ENCODE peak calls at places on chromosomes 3 and 15, in four cellular contexts. F, R, D and J are unnamed samples.

GRCh38 chr3:76497636-76498035 is 542.3 kb upstream of the ROBO2 start:
- DNase-seq in F (peak; percentile 64), R (no peak), D (no peak), J (no peak)

GRCh38 chr3:148379763-148380162 is 317.9 kb upstream of the AGTR1 start:
- DNase-seq in F (peak; percentile 82), R (no peak), D (peak; percentile 64), J (peak; percentile 58)

GRCh38 chr3:170372190-170372879 is 14.8 kb downstream of the SKIL start:
- DNase-seq in F (no peak), R (no peak), D (no peak), J (no peak)

GRCh38 chr3:160098261-160098908 is 109.8 kb downstream of the IL12A start:
- DNase-seq in F (no peak), R (no peak), D (no peak), J (no peak)

GRCh38 chr15:60017538-60018199 is 13.6 kb downstream of the FOXB1 start:
- DNase-seq in F (peak; percentile 77), R (no peak), D (peak; percentile 20), J (peak; percentile 67)

GRCh38 chr15:40825661-40826088 is 2.8 kb downstream of the PPP1R14D start:
- DNase-seq in F (peak; percentile 37), R (no peak), D (no peak), J (peak; percentile 82)

GRCh38 chr3:8639585-8639984 is 5.0 kb downstream of the SSUH2 start:
- DNase-seq in F (no peak), R (no peak), D (no peak), J (no peak)

GRCh38 chr3:143567823-143568222 is 280.4 kb downstream of the SLC9A9 start:
- DNase-seq in F (peak; percentile 15), R (no peak), D (no peak), J (no peak)

GRCh38 chr15:74053941-74054529 is 28.3 kb downstream of the GOLGA6A start:
- DNase-seq in F (peak; percentile 46), R (peak; percentile 52), D (peak; percentile 62), J (peak; percentile 43)

GRCh38 chr15:73870700-73871408 is 2.5 kb upstream of the TBC1D21 start:
- DNase-seq in F (peak; percentile 15), R (no peak), D (no peak), J (peak; percentile 8)

GRCh38 chr3:43190682-43191081 is 84.8 kb upstream of the POMGNT2 start:
- DNase-seq in F (peak; percentile 65), R (no peak), D (no peak), J (peak; percentile 89)

GRCh38 chr3:127299276-127299675 is 11.4 kb upstream of the PRR20G start:
- DNase-seq in F (no peak), R (no peak), D (peak; percentile 55), J (no peak)

GRCh38 chr15:67479781-67480180 is 41.1 kb upstream of the C15orf61 start:
- DNase-seq in F (no peak), R (no peak), D (no peak), J (no peak)

GRCh38 chr3:185103359-185104127 is 49.3 kb downstream of the C3orf70 start:
- DNase-seq in F (no peak), R (no peak), D (no peak), J (no peak)

GRCh38 chr3:31370681-31371080 is 162.0 kb upstream of the STT3B start:
- DNase-seq in F (no peak), R (no peak), D (no peak), J (no peak)

GRCh38 chr3:32814371-32814770 is 3.4 kb upstream of the TRIM71 start:
- DNase-seq in F (no peak), R (no peak), D (peak; percentile 96), J (no peak)

GRCh38 chr3:16761576-16761975 is 123.2 kb upstream of the PLCL2 start:
- DNase-seq in F (no peak), R (no peak), D (no peak), J (peak; percentile 70)

GRCh38 chr3:105351821-105352220 is 14.9 kb upstream of the ALCAM start:
- DNase-seq in F (peak; percentile 88), R (no peak), D (no peak), J (peak; percentile 62)

GRCh38 chr15:32843211-32843907 is 125.6 kb downstream of the GREM1 start:
- DNase-seq in F (no peak), R (no peak), D (no peak), J (peak; percentile 68)

GRCh38 chr3:145678401-145678800 is 482.6 kb downstream of the PLOD2 start:
- DNase-seq in F (peak; percentile 61), R (no peak), D (no peak), J (no peak)

GRCh38 chr15:68503791-68504720 is 72.1 kb upstream of the ITGA11 start:
- DNase-seq in F (peak; percentile 67), R (no peak), D (peak; percentile 30), J (peak; percentile 80)

GRCh38 chr3:17260257-17260656 is 375.5 kb downstream of the PLCL2 start:
- DNase-seq in F (no peak), R (no peak), D (no peak), J (no peak)